ENCODE peak calls at places on chromosome 15, in eight cellular contexts. A is prostate gland, Y is heart left ventricle, W is body of pancreas, T is tibial nerve, Q is IMR-90, Z is breast epithelium, S is ovary. J is an unnamed sample.

GRCh38 chr15:49589030-49589429 is 31.6 kb downstream of the FAM227B start:
- DNase-seq in A (no peak), Y (no peak), W (no peak), T (no peak), Q (peak; percentile 0), Z (no peak), S (no peak), J (no peak)

GRCh38 chr15:40436116-40436891 is 4.4 kb upstream of the BAHD1 start:
- DNase-seq in A (no peak), Y (no peak), W (peak; percentile 47), T (no peak), Q (no peak), Z (no peak), S (peak; percentile 69), J (peak; percentile 43)

GRCh38 chr15:64717735-64718495 is 57.5 kb downstream of the RBPMS2 start:
- DNase-seq in A (no peak), Y (no peak), W (no peak), T (no peak), Q (no peak), Z (no peak), S (no peak), J (no peak)

GRCh38 chr15:65829150-65829764 is 37.2 kb upstream of the DENND4A start:
- DNase-seq in A (no peak), Y (no peak), W (peak; percentile 25), T (no peak), Q (peak; percentile 22), Z (no peak), S (no peak), J (no peak)

GRCh38 chr15:80036067-80036466 is 23.4 kb upstream of the ZFAND6 start:
- DNase-seq in A (no peak), Y (no peak), W (no peak), T (no peak), Q (no peak), Z (no peak), S (no peak), J (no peak)

GRCh38 chr15:99509686-99510461 is 55.9 kb upstream of the MEF2A start:
- DNase-seq in A (no peak), Y (no peak), W (no peak), T (no peak), Q (no peak), Z (no peak), S (no peak), J (peak; percentile 60)

GRCh38 chr15:91885714-91886265 is 32.3 kb downstream of the SLCO3A1 start:
- DNase-seq in A (no peak), Y (no peak), W (no peak), T (no peak), Q (no peak), Z (no peak), S (no peak), J (peak; percentile 27)

GRCh38 chr15:63985221-63986184 is 60.8 kb downstream of the DAPK2 start:
- DNase-seq in A (no peak), Y (peak; percentile 95), W (peak; percentile 88), T (no peak), Q (peak; percentile 12), Z (no peak), S (peak; percentile 45), J (no peak)

GRCh38 chr15:42547926-42548257 is 701 bp downstream of the LRRC57 start:
- DNase-seq in A (no peak), Y (no peak), W (no peak), T (no peak), Q (peak; percentile 55), Z (no peak), S (no peak), J (no peak)

GRCh38 chr15:64949383-64950141 is 37.9 kb downstream of the ANKDD1A start:
- DNase-seq in A (no peak), Y (no peak), W (no peak), T (no peak), Q (no peak), Z (no peak), S (no peak), J (no peak)

GRCh38 chr15:29522373-29523276 is 253.0 kb upstream of the NSMCE3 start:
- DNase-seq in A (no peak), Y (no peak), W (no peak), T (no peak), Q (no peak), Z (no peak), S (no peak), J (no peak)

GRCh38 chr15:29064290-29064689 is 178.5 kb downstream of the APBA2 start:
- DNase-seq in A (no peak), Y (no peak), W (peak; percentile 59), T (no peak), Q (no peak), Z (no peak), S (no peak), J (no peak)

GRCh38 chr15:97995881-97996603 is 35.5 kb downstream of the ARRDC4 start:
- DNase-seq in A (no peak), Y (no peak), W (peak; percentile 38), T (no peak), Q (no peak), Z (peak; percentile 36), S (no peak), J (no peak)

GRCh38 chr15:92091155-92091734 is 237.7 kb downstream of the SLCO3A1 start:
- DNase-seq in A (peak; percentile 50), Y (peak; percentile 54), W (peak; percentile 59), T (peak; percentile 18), Q (peak; percentile 11), Z (no peak), S (no peak), J (peak; percentile 40)

GRCh38 chr15:63917588-63918316 is 84.0 kb upstream of the HERC1 start:
- DNase-seq in A (no peak), Y (no peak), W (no peak), T (no peak), Q (no peak), Z (no peak), S (no peak), J (no peak)

GRCh38 chr15:84872009-84872900 is 12.2 kb upstream of the SLC28A1 start:
- DNase-seq in A (no peak), Y (no peak), W (no peak), T (no peak), Q (no peak), Z (no peak), S (no peak), J (peak; percentile 81)

GRCh38 chr15:40739854-40740253 is 15.2 kb downstream of the RMDN3 start:
- DNase-seq in A (no peak), Y (no peak), W (no peak), T (no peak), Q (no peak), Z (no peak), S (no peak), J (no peak)

GRCh38 chr15:47822066-47822465 is 104.8 kb downstream of the SEMA6D start:
- DNase-seq in A (no peak), Y (no peak), W (no peak), T (no peak), Q (no peak), Z (no peak), S (peak; percentile 33), J (no peak)

GRCh38 chr15:36898522-36899126 is 201.7 kb downstream of the MEIS2 start:
- DNase-seq in A (no peak), Y (no peak), W (no peak), T (no peak), Q (no peak), Z (no peak), S (no peak), J (no peak)
- H3K4me1 ChIP-seq in A (no peaks in the 10 kb centered on the region), Y (no peaks in the 10 kb centered on the region), W (peaks cover 10% of the 10 kb centered on the region), T (no peaks in the 10 kb centered on the region), Q (peaks cover 4% of the 10 kb centered on the region), Z (no peaks in the 10 kb centered on the region), S (no peaks in the 10 kb centered on the region), J (peaks cover 15% of the 10 kb centered on the region)

DNA sequence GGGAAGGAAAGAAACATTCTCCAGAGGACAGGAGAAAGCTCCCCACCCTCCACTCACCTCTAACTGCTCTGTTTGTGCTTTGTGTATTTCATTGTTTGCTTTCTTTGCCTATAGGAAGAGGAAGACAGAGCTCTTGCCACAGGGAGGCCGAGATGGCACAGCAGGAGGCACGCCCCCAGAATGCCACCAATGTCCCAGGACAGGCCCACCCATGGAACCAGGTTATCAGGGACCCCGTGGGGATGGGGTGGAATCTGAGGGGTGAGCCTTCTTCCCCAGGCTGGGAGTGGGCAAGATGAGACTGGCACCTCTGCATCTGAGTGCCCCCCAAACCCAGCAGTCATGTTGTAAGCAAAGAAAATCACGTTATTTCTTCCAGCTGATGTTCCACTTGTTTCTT is 155.8 kb downstream of the TBC1D2B start:
- DNase-seq in A (no peak), Y (no peak), W (no peak), T (no peak), Q (no peak), Z (no peak), S (no peak), J (no peak)
- TF ChIP-seq POLR2A in A (no peak), Y (no peak), W (no peak), T (no peak), Q (no peak), Z (no peak), S (no peak), J (no peak)

DNA sequence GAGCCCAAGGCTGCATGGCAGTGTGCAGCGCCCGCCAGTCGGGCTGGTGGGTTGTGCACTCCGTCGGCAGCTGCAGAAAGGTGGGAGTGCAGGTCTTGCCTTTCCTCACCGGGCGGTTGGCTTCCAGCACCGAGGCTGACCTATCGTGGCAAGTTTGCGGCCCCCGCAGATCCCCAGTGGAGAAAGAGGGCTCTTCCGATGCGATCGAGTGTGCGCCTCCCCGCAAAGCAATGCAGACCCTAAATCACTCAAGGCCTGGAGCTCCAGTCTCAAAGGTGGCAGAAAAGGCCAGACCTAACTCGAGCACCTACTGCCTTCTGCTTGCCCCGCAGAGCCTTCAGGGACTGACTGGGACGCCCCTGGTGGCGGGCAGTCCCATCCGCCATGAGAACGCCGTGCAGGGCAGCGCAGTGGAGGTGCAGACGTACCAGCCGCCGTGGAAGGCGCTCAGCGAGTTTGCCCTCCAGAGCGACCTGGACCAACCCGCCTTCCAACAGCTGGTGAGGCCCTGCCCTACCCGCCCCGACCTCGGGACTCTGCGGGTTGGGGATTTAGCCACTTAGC is 4.3 kb downstream of the ISL2 start:
- DNase-seq in A (no peak), Y (no peak), W (peak; percentile 49), T (no peak), Q (no peak), Z (no peak), S (no peak), J (peak; percentile 29)
- H3K27me3 ChIP-seq in A (peaks cover 57% of the 10 kb centered on the region), Y (peaks cover 100% of the 10 kb centered on the region), W (peaks cover 12% of the 10 kb centered on the region), T (peaks cover 14% of the 10 kb centered on the region), Q (peaks cover 32% of the 10 kb centered on the region), Z (peaks cover 28% of the 10 kb centered on the region), S (peaks cover 31% of the 10 kb centered on the region), J (peaks cover 100% of the 10 kb centered on the region)

GRCh38 chr15:60535743-60536142 is 56.8 kb upstream of the ICE2 start:
- DNase-seq in A (no peak), Y (no peak), W (no peak), T (no peak), Q (peak; percentile 64), Z (no peak), S (no peak), J (no peak)

GRCh38 chr15:60534546-60534945 is 55.6 kb upstream of the ICE2 start:
- DNase-seq in A (no peak), Y (no peak), W (no peak), T (no peak), Q (no peak), Z (no peak), S (no peak), J (no peak)

GRCh38 chr15:60535265-60535664 is 56.3 kb upstream of the ICE2 start:
- DNase-seq in A (no peak), Y (no peak), W (no peak), T (no peak), Q (no peak), Z (no peak), S (no peak), J (no peak)

GRCh38 chr15:60536951-60537350 is 58.0 kb upstream of the ICE2 start:
- DNase-seq in A (no peak), Y (no peak), W (no peak), T (no peak), Q (no peak), Z (no peak), S (no peak), J (peak; percentile 21)

GRCh38 chr15:60536314-60536713 is 57.4 kb upstream of the ICE2 start:
- DNase-seq in A (no peak), Y (no peak), W (no peak), T (no peak), Q (no peak), Z (no peak), S (no peak), J (no peak)
- H3K4me1 ChIP-seq in A (no peaks in the 10 kb centered on the region), Y (no peaks in the 10 kb centered on the region), W (peaks cover 14% of the 10 kb centered on the region), T (no peaks in the 10 kb centered on the region), Q (peaks cover 2% of the 10 kb centered on the region), Z (no peaks in the 10 kb centered on the region), S (peaks cover 3% of the 10 kb centered on the region), J (peaks cover 40% of the 10 kb centered on the region)